ENCODE peak calls at places on chromosome 14, in six cellular contexts. F, K, C, N, D and H are unnamed samples.

GRCh38 chr14:40347675-40348074 is 915.4 kb upstream of the FBXO33 start:
- DNase-seq in C (no peak), K (no peak), D (no peak), F (no peak), N (no peak), H (no peak)

GRCh38 chr14:97367278-97367677 is 570.1 kb downstream of the VRK1 start:
- DNase-seq in F (no peak), C (no peak), D (no peak), K (no peak), N (no peak), H (no peak)

GRCh38 chr14:54200726-54201125 is 196.1 kb upstream of the CDKN3 start:
- DNase-seq in C (no peak), D (peak), K (no peak), N (no peak), F (no peak), H (no peak)

GRCh38 chr14:95046711-95047681 is 110.3 kb downstream of the DICER1 start:
- DNase-seq in D (no peak), F (no peak), K (no peak), C (no peak), N (no peak), H (no peak)

GRCh38 chr14:33460119-33460518 is 490.8 kb downstream of the EGLN3 start:
- DNase-seq in C (no peak), F (no peak), D (no peak), K (no peak), N (no peak), H (no peak)

GRCh38 chr14:49240383-49240782 is 345.8 kb downstream of the RPS29 start:
- DNase-seq in F (no peak), C (no peak), N (no peak), D (no peak), K (no peak), H (no peak)

GRCh38 chr14:53227154-53227718 is 74.1 kb upstream of the DDHD1 start:
- DNase-seq in N (no peak), D (no peak), C (no peak), K (no peak), F (no peak), H (no peak)

GRCh38 chr14:54713364-54713763 is 146.4 kb downstream of the SAMD4A start:
- DNase-seq in N (no peak), K (no peak), C (no peak), F (no peak), D (peak), H (no peak)

GRCh38 chr14:96271421-96271762 is 15.4 kb downstream of the BDKRB1 start:
- DNase-seq in K (no peak), F (no peak), C (no peak), N (no peak), D (no peak), H (no peak)

GRCh38 chr14:84025258-84026012 is 1504.5 kb upstream of the FLRT2 start:
- DNase-seq in F (no peak), D (no peak), C (no peak), K (no peak), N (no peak), H (no peak)

GRCh38 chr14:53599221-53599945 is 357.2 kb downstream of the BMP4 start:
- DNase-seq in N (no peak), F (no peak), K (no peak), D (no peak), C (no peak), H (no peak)

GRCh38 chr14:99596071-99596627 is 7.9 kb downstream of the CCDC85C start:
- DNase-seq in C (no peak), D (no peak), F (no peak), N (peak), K (no peak), H (no peak)

GRCh38 chr14:81534510-81535074 is 939 bp upstream of the SEL1L start:
- DNase-seq in C (no peak), D (no peak), F (no peak), N (no peak), K (no peak), H (no peak)

GRCh38 chr14:50619569-50620141 is 48.5 kb downstream of the SAV1 start:
- DNase-seq in N (no peak), C (no peak), F (no peak), D (peak), K (no peak), H (no peak)

GRCh38 chr14:64244279-64244678 is 49.9 kb downstream of the ESR2 start:
- DNase-seq in N (peak), K (no peak), D (peak), C (no peak), F (no peak), H (no peak)

GRCh38 chr14:28656704-28657255 is 109.8 kb upstream of the FOXG1 start:
- DNase-seq in K (no peak), C (no peak), F (no peak), D (peak), N (no peak), H (no peak)

GRCh38 chr14:51684760-51685159 is 33.0 kb downstream of the FRMD6 start:
- DNase-seq in D (peak), C (no peak), K (no peak), N (no peak), F (no peak), H (no peak)

GRCh38 chr14:88232783-88233182 is 90.3 kb downstream of the KCNK10 start:
- DNase-seq in D (no peak), C (no peak), N (no peak), F (no peak), K (no peak), H (no peak)

GRCh38 chr14:90274808-90275454 is 18.6 kb downstream of the PSMC1 start:
- DNase-seq in N (no peak), D (peak), F (no peak), K (no peak), C (no peak), H (no peak)

GRCh38 chr14:80519002-80519401 is 307.7 kb upstream of the DIO2 start:
- DNase-seq in N (no peak), K (no peak), F (no peak), D (no peak), C (no peak), H (no peak)

GRCh38 chr14:90511795-90512331 is 115.0 kb downstream of the CALM1 start:
- DNase-seq in F (no peak), K (no peak), D (no peak), N (no peak), C (no peak), H (no peak)

DNA sequence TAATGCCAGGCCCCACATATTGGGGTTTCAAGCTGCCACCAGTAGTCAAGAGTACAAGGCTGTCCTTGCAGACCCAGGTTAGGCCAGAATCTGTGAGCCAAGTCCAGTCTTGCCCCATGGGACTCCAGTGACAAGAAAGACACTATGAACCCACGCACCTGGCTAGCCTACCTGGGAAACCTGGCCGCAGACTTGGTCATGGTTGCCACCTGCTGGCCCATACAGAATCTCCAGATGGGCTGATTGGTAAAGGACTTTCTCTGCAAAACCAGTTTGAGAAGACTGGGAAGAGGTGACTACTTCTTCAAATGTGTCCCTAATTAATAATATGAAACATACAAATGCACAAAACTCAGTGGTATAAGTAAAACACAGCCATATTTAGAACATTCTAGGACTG is 398.4 kb upstream of the FLRT2 start:
- DNase-seq in F (no peak), N (no peak), D (no peak), K (no peak), C (no peak), H (no peak)
- TF ChIP-seq CTCF in F (no peak), N (no peak), D (no peak), K (no peak), C (no peak), H (no peak)

DNA sequence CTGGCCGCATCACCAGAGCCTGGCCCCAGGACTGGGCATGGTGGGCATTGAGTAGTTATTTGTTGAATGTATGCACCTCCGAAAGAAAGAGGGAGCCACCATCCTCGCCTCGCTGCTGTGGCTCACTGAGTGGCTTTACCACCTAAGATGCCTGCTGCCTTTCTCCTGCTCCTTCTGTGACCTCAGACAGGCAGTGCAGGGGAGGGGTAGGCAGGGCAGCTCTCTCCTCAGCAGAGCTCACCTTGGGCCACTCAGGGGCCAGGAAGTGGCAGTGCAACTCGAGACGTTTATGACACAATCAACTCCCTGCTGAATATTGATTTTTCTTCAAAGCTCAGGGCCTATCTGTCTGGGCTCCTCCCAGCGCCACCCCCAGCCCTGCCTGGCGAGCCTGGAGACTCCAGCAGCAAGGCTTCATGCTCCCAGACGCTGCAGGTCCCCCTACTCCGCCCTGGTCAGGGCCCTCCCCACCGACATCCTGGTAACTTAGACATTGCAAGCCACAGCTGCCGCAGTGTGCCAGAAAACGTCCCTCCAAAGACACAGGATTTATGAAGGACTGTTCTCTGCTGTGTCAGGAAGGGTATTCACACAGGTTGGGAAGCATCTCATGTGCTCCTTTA is 84.3 kb upstream of the DIO3 start:
- DNase-seq in D (no peak), F (no peak), N (no peak), K (no peak), C (no peak), H (no peak)
- TF ChIP-seq CTCF in D (no peak), F (no peak), N (no peak), K (no peak), C (no peak), H (no peak)

GRCh38 chr14:92943855-92944570 is 21.1 kb downstream of the CHGA start:
- DNase-seq in F (no peak), K (no peak), D (no peak), C (no peak), N (no peak), H (no peak)

GRCh38 chr14:92942576-92942975 is 19.6 kb downstream of the CHGA start:
- DNase-seq in D (no peak), K (no peak), C (no peak), N (no peak), F (no peak), H (no peak)

GRCh38 chr14:92941531-92941930 is 18.6 kb downstream of the CHGA start:
- DNase-seq in D (no peak), F (no peak), N (no peak), K (no peak), C (no peak), H (no peak)

GRCh38 chr14:92942136-92942535 is 19.2 kb downstream of the CHGA start:
- DNase-seq in D (no peak), C (no peak), F (no peak), N (no peak), K (no peak), H (no peak)

DNA sequence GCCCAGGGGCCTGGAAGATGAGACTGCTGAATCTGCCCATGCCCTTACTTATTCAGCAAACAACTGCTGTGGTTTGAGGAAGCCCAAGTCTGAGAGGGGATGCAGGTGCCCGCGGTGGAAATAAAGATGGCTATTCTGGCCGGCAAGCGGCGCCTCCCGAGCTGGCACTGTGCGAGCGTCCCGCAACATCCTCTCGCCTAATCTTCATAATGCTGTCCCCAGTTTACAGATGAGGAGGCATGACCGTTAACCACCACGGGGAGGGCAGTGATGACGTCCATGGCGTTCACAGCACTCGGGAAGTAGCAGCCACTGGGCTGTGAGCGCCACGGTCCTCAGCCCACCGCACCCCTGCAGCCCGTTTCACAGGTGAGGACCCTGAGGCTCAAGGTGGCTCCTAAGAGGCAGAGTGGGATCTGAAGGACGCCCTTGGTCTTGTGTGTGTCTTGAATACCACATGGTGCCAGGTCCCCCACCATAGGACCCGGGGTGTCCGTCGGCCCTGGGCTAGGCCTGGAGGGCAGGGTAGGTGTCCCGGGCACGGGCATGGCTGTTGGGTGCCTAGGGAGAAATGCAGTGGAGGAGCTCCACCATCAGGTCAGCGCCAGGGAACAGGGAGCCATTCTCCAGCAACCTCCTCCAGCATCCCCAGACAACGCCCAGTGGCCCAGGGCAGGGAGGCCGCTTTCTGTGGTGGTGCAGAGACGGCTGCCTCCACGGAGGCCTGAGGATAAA is 20.2 kb downstream of the CHGA start:
- DNase-seq in N (no peak), F (no peak), C (no peak), K (no peak), D (no peak), H (no peak)
- TF ChIP-seq CTCF in N (no peak), F (no peak), C (no peak), K (no peak), D (no peak), H (no peak)

GRCh38 chr14:24310666-24311604 is at the start of gene LTB4R:
- DNase-seq in N (no peak), D (peak), C (no peak), K (no peak), F (no peak), H (no peak)
- TF ChIP-seq CTCF in N (no peak), D (no peak), C (peak), K (peak), F (peak), H (peak)

GRCh38 chr14:104637546-104638003 is 33.0 kb upstream of the TMEM179 start:
- DNase-seq in C (no peak), D (no peak), F (no peak), N (no peak), K (no peak), H (no peak)

GRCh38 chr14:104639481-104639880 is 34.9 kb upstream of the TMEM179 start:
- DNase-seq in F (no peak), K (no peak), D (no peak), N (no peak), C (no peak), H (no peak)

GRCh38 chr14:104638190-104638589 is 33.6 kb upstream of the TMEM179 start:
- DNase-seq in D (no peak), C (no peak), N (no peak), K (no peak), F (no peak), H (no peak)

GRCh38 chr14:104639889-104640548 is 35.4 kb upstream of the TMEM179 start:
- DNase-seq in C (peak), N (peak), K (no peak), D (peak), F (no peak), H (no peak)

DNA sequence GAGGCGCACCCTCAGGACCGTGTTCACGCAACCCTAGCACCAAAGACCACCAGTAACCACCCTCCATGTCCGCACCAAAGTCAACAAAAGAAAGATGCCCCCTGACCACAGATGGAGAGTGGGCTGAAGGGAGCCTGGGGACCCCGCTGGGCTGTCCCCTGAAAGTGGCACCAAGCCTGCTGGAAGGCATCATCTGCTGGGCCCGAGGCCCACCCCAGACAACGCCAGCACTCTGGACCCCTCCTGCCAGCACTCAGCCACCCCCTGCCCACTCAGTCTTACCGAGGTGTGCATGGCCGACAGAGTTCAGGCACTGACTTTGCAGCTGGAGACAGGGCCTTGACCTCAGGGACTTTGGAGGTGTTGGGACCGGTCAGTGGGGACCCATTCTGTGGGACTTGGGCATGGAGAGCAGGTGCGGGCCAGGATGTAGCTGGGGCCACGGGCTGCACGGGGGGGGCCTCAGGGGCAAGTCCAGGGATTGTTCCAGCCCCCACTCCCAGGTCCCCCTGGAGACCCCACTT is 34.4 kb upstream of the TMEM179 start:
- DNase-seq in N (no peak), F (no peak), C (no peak), K (no peak), D (no peak), H (no peak)
- TF ChIP-seq CTCF in N (no peak), F (no peak), C (no peak), K (no peak), D (no peak), H (no peak)